ENCODE peak calls at places on chromosomes 16 and 17, in nine cellular contexts. N is breast epithelium, J is ascending aorta, U is AG09309, Q is tibial artery, Z is Peyer's patch, R is foreskin keratinocyte, O is dorsolateral prefrontal cortex, A is cardiac muscle cell. X is an unnamed sample.

GRCh38 chr17:30827082-30827481 is 2.6 kb upstream of the CRLF3 start:
- DNase-seq in Z (no peak), O (no peak), U (no peak), R (no peak), N (no peak), Q (no peak), J (no peak), A (no peak), X (no peak)

GRCh38 chr17:67506966-67507365 is 129.9 kb downstream of the PITPNC1 start:
- DNase-seq in U (no peak), O (no peak), J (no peak), A (no peak), Z (no peak), N (no peak), Q (no peak), R (no peak), X (no peak)

GRCh38 chr16:88932929-88933328 is 44.1 kb downstream of the CBFA2T3 start:
- DNase-seq in Z (no peak), R (no peak), Q (no peak), N (no peak), A (no peak), J (no peak), U (no peak), O (no peak), X (no peak)

GRCh38 chr16:70267516-70267915 is 15.8 kb upstream of the EXOSC6 start:
- DNase-seq in R (no peak), Z (peak; percentile 51), O (no peak), U (no peak), Q (peak; percentile 54), A (peak; percentile 68), N (no peak), J (no peak), X (peak; percentile 58)

GRCh38 chr16:2087426-2088191 is 39.8 kb downstream of the TSC2 start:
- DNase-seq in O (no peak), Z (no peak), J (no peak), U (no peak), Q (no peak), R (no peak), A (no peak), N (no peak), X (no peak)

GRCh38 chr16:86836503-86837125 is 258.3 kb downstream of the FOXL1 start:
- DNase-seq in U (peak; percentile 92), A (peak; percentile 93), J (no peak), R (peak; percentile 75), N (no peak), O (no peak), Q (no peak), Z (no peak), X (no peak)

GRCh38 chr16:25264599-25264998 is 7.0 kb upstream of the ZKSCAN2 start:
- DNase-seq in A (peak; percentile 47), J (no peak), Q (no peak), O (no peak), N (no peak), R (no peak), U (no peak), Z (no peak), X (peak; percentile 8)

GRCh38 chr17:75271233-75271954 is 363 bp upstream of the MIF4GD start:
- DNase-seq in Z (peak; percentile 92), A (peak; percentile 74), J (peak; percentile 88), U (no peak), N (peak; percentile 67), O (peak; percentile 70), Q (peak; percentile 87), R (no peak), X (peak; percentile 79)

GRCh38 chr17:6654816-6655731 is 3.5 kb downstream of the C17orf100 start:
- DNase-seq in Q (no peak), R (no peak), J (no peak), A (no peak), Z (peak; percentile 65), N (no peak), U (no peak), O (no peak), X (no peak)

GRCh38 chr17:7445011-7445927 is at the start of gene CHRNB1:
- DNase-seq in N (no peak), O (peak; percentile 76), Q (peak; percentile 64), A (peak; percentile 46), U (no peak), J (peak; percentile 84), R (no peak), Z (peak; percentile 89), X (peak; percentile 73)

GRCh38 chr17:17086585-17086984 is 44.3 kb downstream of the MPRIP start:
- DNase-seq in U (no peak), J (no peak), Z (peak; percentile 9), Q (no peak), A (no peak), R (no peak), O (peak; percentile 9), N (no peak), X (no peak)

GRCh38 chr17:31512104-31512740 is 120.7 kb downstream of the RAB11FIP4 start:
- DNase-seq in U (no peak), Q (no peak), A (no peak), R (no peak), O (no peak), Z (no peak), J (no peak), N (no peak), X (no peak)

GRCh38 chr17:45428050-45428953 is 4.4 kb downstream of the ARHGAP27 start:
- DNase-seq in O (peak; percentile 81), Z (peak; percentile 89), J (peak; percentile 82), A (peak; percentile 67), U (no peak), Q (no peak), R (no peak), N (no peak), X (peak; percentile 83)

GRCh38 chr16:75053791-75054555 is 55.1 kb downstream of the ZNRF1 start:
- DNase-seq in R (no peak), N (peak; percentile 91), O (peak; percentile 69), Z (peak; percentile 95), U (no peak), Q (no peak), A (no peak), J (no peak), X (no peak)

DNA sequence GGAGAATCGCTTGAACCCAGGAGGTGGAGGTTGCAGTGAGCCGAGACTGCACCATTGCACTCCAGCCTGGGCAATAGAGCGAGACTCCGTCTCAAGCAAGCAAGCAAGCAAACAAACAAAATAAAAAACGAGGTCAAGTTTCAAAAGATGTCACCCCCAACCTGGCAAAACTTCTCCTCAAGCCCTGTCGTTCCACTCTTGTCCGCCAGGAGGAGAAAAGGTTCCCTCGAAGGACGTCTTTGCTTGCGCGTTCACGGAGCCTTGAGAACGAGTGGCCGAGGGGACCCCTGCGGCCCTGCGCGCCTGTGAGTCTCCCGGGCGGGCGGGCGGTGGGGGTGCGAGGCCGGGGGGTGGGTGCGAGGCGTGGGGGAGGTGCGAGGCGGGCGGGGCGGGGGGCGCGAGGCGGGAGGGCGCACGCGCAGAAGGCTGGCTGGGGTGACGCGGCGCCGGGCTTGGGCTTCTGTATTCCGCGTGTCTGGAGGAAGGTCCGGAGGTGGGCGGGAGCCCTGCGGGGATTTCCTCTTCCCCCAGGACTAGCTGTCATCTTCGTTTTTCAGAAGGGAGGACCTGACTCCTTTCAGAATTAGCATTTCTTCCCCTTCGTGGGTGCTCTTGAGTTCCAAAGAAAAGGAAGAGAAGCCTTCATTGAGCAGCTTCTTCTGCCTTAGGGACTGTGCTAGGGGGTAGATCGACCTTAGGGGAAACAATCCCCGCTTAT is 3.7 kb downstream of the SLC52A1 start:
- DNase-seq in O (peak; percentile 75), A (peak; percentile 82), U (peak; percentile 23), Z (peak; percentile 94), R (no peak), N (peak; percentile 75), J (peak; percentile 85), Q (peak; percentile 82), X (peak; percentile 89)
- TF ChIP-seq CTCF in O (peak; percentile 80), A (peak; percentile 70), U (peak; percentile 79), Z (peak; percentile 95), R (peak; percentile 72), N (peak; percentile 78), J (peak; percentile 85), Q (peak; percentile 69), X (peak; percentile 75)

GRCh38 chr16:84979516-84979915 is 31.8 kb downstream of the ZDHHC7 start:
- DNase-seq in R (no peak), Q (no peak), U (no peak), A (no peak), J (no peak), O (no peak), N (no peak), Z (no peak), X (no peak)

GRCh38 chr16:84985079-84986065 is 26.0 kb downstream of the ZDHHC7 start:
- DNase-seq in R (no peak), Q (peak; percentile 82), J (no peak), U (peak; percentile 69), O (no peak), N (no peak), Z (no peak), A (peak; percentile 71), X (no peak)

GRCh38 chr16:84986102-84986501 is 25.2 kb downstream of the ZDHHC7 start:
- DNase-seq in R (no peak), U (no peak), N (no peak), Z (no peak), J (no peak), O (peak; percentile 68), Q (no peak), A (no peak), X (no peak)

GRCh38 chr16:84983308-84983707 is 28.0 kb downstream of the ZDHHC7 start:
- DNase-seq in N (no peak), J (no peak), Q (no peak), O (no peak), Z (no peak), R (no peak), U (no peak), A (no peak), X (no peak)

GRCh38 chr16:84982434-84982833 is 28.9 kb downstream of the ZDHHC7 start:
- DNase-seq in U (no peak), Z (peak; percentile 79), J (no peak), Q (no peak), A (no peak), R (no peak), O (no peak), N (no peak), X (no peak)
- TF ChIP-seq CTCF in U (no peak), Z (no peak), J (no peak), Q (no peak), A (no peak), R (peak; percentile 29), O (no peak), N (no peak), X (no peak)

DNA sequence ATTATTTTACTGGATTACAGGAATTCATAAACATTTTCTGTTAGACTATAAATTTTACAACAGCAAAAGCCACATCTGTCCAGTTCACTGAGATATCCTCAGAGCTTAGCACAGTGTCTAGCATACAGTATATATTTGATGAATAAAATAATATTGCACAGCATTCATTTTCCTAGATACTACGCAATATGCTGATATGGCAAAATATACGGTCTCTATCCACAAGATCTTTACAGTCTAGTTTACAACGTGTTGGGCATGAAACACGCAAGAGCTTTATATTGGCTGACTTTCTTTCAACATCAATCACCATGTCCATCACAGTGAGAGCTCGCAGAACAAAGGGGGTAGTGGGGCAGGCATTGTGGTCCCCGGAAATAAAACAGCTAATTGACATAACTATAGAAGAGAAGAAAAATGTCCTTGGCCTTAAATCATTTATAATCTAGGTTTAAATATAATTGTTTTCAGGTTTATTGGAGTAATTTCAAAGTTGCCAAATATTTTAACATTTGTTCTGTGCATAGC is 43.5 kb downstream of the ZNF652 start:
- DNase-seq in N (no peak), Z (no peak), J (no peak), R (no peak), O (no peak), Q (no peak), U (no peak), A (no peak), X (no peak)
- TF ChIP-seq CTCF in N (no peak), Z (no peak), J (no peak), R (no peak), O (no peak), Q (no peak), U (no peak), A (no peak), X (no peak)

GRCh38 chr16:27219161-27219560 is 15.8 kb downstream of the KDM8 start:
- DNase-seq in U (no peak), J (no peak), Q (no peak), A (no peak), R (no peak), O (no peak), N (no peak), Z (no peak), X (no peak)
- TF ChIP-seq CTCF in U (no peak), J (no peak), Q (no peak), A (no peak), R (no peak), O (no peak), N (no peak), Z (no peak), X (no peak)

X was measured in neural crest cell.